ENCODE peak calls at places on chromosomes 3 and 15, in seven cellular contexts. R, O, B, K, S, W and E are unnamed samples.
A peak's percentile ranks its signal among the peaks of the same experiment; 100 is the strongest.

GRCh38 chr15:100784493-100785180 is 95.0 kb upstream of the ALDH1A3 start:
- DNase-seq in W (no peak), O (no peak), S (no peak), K (no peak), B (no peak), R (no peak), E (no peak)

GRCh38 chr3:48013288-48013980 is 2.8 kb downstream of the MAP4 start:
- DNase-seq in O (peak; percentile 60), B (no peak), K (peak; percentile 77), W (no peak), R (no peak), S (peak; percentile 81), E (no peak)

GRCh38 chr3:95612611-95613010 is 1201.8 kb upstream of the EPHA6 start:
- DNase-seq in W (no peak), S (no peak), B (no peak), R (no peak), O (no peak), K (no peak), E (no peak)

GRCh38 chr15:71093089-71094024 is 21.9 kb upstream of the THSD4 start:
- DNase-seq in W (no peak), B (no peak), R (peak; percentile 16), O (no peak), K (no peak), S (peak; percentile 81), E (peak; percentile 86)

GRCh38 chr3:69226071-69226470 is 103.7 kb upstream of the LMOD3 start:
- DNase-seq in R (no peak), S (no peak), K (no peak), B (no peak), W (no peak), O (no peak), E (no peak)

GRCh38 chr3:125165189-125165947 is 47.2 kb downstream of the SLC12A8 start:
- DNase-seq in S (peak; percentile 46), K (peak; percentile 66), R (peak; percentile 73), O (peak; percentile 53), B (no peak), W (peak; percentile 50), E (no peak)

GRCh38 chr3:12342151-12342550 is 53.3 kb downstream of the PPARG start:
- DNase-seq in W (no peak), B (no peak), O (no peak), S (no peak), K (no peak), R (no peak), E (no peak)

GRCh38 chr15:41521614-41522013 is 8.0 kb upstream of the LTK start:
- DNase-seq in K (no peak), S (no peak), W (no peak), B (no peak), R (no peak), O (no peak), E (no peak)

GRCh38 chr3:51045006-51045405 is 340.1 kb upstream of the MANF start:
- DNase-seq in W (no peak), S (no peak), B (no peak), R (no peak), O (no peak), K (no peak), E (no peak)

GRCh38 chr15:63803106-63803886 is 30.5 kb downstream of the HERC1 start:
- DNase-seq in K (no peak), W (no peak), S (no peak), O (no peak), R (no peak), B (no peak), E (no peak)

GRCh38 chr3:4806535-4807108 is 172.6 kb upstream of the BHLHE40 start:
- DNase-seq in B (no peak), O (no peak), K (no peak), R (no peak), W (no peak), S (no peak), E (no peak)

GRCh38 chr15:27847775-27848710 is 251.1 kb downstream of the OCA2 start:
- DNase-seq in W (no peak), B (no peak), S (no peak), K (no peak), O (no peak), R (no peak), E (no peak)

GRCh38 chr3:58044656-58045055 is 36.4 kb downstream of the FLNB start:
- DNase-seq in K (no peak), R (no peak), B (no peak), O (peak; percentile 65), S (no peak), W (no peak), E (no peak)

GRCh38 chr15:88431441-88431840 is 35.7 kb downstream of the MRPL46 start:
- DNase-seq in B (no peak), S (no peak), R (no peak), W (no peak), K (no peak), O (no peak), E (no peak)

GRCh38 chr3:12571986-12572385 is 15.1 kb downstream of the MKRN2 start:
- DNase-seq in W (no peak), S (no peak), K (no peak), R (no peak), B (no peak), O (no peak), E (no peak)

GRCh38 chr3:111801697-111802655 is 57.1 kb upstream of the PHLDB2 start:
- DNase-seq in K (no peak), B (no peak), S (peak; percentile 79), R (no peak), W (no peak), O (peak; percentile 58), E (no peak)

GRCh38 chr3:43024183-43024865 is 45.2 kb downstream of the GASK1A start:
- DNase-seq in O (no peak), S (no peak), K (no peak), R (no peak), W (no peak), B (no peak), E (no peak)

GRCh38 chr3:57752307-57752706 is 3.8 kb upstream of the SLMAP start:
- DNase-seq in K (no peak), R (no peak), S (peak; percentile 50), B (no peak), O (peak; percentile 45), W (no peak), E (peak; percentile 67)

GRCh38 chr3:119279101-119279554 is 15.1 kb upstream of the ARHGAP31 start:
- DNase-seq in R (no peak), W (no peak), O (peak; percentile 93), K (peak; percentile 57), B (no peak), S (no peak), E (no peak)
- TF ChIP-seq CTCF in R (no peak), W (no peak), O (no peak), K (no peak), B (no peak), S (no peak), E (no peak)

GRCh38 chr15:78949461-78949860 is 4.6 kb upstream of the CTSH start:
- DNase-seq in O (no peak), B (no peak), W (no peak), S (no peak), R (no peak), K (no peak), E (no peak)
- TF ChIP-seq CTCF in O (no peak), B (no peak), W (no peak), S (no peak), R (no peak), K (no peak), E (no peak)

GRCh38 chr15:91853501-91853967 is at the start of gene SLCO3A1:
- DNase-seq in O (peak; percentile 4), B (peak; percentile 63), S (peak; percentile 44), K (peak; percentile 88), R (no peak), W (peak; percentile 82), E (no peak)

GRCh38 chr15:91855684-91856553 is 2.4 kb downstream of the SLCO3A1 start:
- DNase-seq in S (no peak), R (peak; percentile 78), W (no peak), O (no peak), K (peak; percentile 35), B (no peak), E (no peak)

GRCh38 chr15:91855241-91855640 is 1.7 kb downstream of the SLCO3A1 start:
- DNase-seq in O (no peak), W (no peak), S (no peak), B (no peak), K (no peak), R (no peak), E (no peak)

GRCh38 chr15:91852741-91853500 is 587 bp upstream of the SLCO3A1 start:
- DNase-seq in S (peak; percentile 59), O (peak; percentile 21), K (peak; percentile 89), W (peak; percentile 78), R (peak; percentile 86), B (peak; percentile 63), E (no peak)

DNA sequence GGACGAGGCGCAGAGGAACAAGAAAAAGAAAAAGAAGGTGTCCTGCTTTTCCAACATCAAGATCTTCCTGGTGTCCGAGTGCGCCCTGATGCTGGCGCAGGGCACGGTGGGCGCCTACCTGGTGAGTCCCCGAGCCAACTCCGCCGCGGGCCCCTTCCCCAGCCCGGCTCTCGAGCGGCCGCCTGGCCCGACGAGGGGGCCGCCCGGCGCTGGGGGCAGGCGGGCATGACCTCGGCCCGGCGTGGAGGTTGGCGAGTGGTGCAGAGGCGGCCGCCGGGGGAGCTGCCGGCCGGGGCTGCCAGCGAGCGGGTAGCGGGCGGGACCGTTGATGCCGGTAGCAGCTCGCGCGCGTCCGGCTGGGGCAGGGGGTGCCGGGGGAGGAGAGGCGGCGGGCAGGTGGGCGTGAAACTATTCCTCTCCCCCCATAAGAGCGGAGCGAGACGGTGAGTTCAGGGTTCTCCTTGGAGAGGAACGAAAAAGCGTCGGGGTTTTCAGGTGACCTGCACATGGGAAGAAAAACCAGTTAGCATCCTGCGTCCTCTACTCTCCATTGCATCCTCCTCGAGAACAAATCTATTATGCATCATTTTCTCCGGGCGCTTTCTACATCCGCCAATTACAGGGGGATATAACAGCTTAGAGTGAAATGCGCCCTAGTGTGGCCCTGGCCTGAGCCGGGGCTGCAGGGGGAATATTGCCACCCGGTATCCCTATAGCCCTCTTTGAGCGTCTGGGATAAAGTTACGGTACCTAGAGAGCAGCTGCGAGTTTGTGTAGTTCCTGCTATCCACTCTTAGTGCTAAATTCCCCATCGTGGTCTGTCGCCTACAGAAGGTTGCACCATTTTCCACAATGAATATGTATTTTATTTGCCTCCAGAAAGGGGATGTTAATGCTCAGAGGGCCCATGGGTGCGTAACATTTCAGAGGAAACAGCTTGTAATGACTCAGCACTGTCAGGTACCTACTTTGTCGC is 748 bp downstream of the SLCO3A1 start:
- DNase-seq in S (peak; percentile 10), K (peak; percentile 73), W (peak; percentile 68), R (peak; percentile 63), O (no peak), B (peak; percentile 41), E (no peak)
- TF ChIP-seq CTCF in S (no peak), K (peak; percentile 6), W (peak; percentile 31), R (no peak), O (no peak), B (peak; percentile 27), E (no peak)

GRCh38 chr3:179067291-179067690 is 4.3 kb downstream of the ZMAT3 start:
- DNase-seq in R (no peak), O (no peak), B (no peak), W (no peak), S (no peak), K (peak; percentile 14), E (no peak)

GRCh38 chr3:179071161-179071568 is 444 bp downstream of the ZMAT3 start:
- DNase-seq in K (peak; percentile 58), R (no peak), S (peak; percentile 42), B (no peak), W (no peak), O (peak; percentile 57), E (no peak)

GRCh38 chr3:179069762-179070390 is 1.7 kb downstream of the ZMAT3 start:
- DNase-seq in O (peak; percentile 76), B (no peak), S (peak; percentile 58), W (no peak), K (no peak), R (no peak), E (no peak)

GRCh38 chr3:179067839-179068238 is 3.8 kb downstream of the ZMAT3 start:
- DNase-seq in W (no peak), B (no peak), O (peak; percentile 55), S (no peak), K (peak; percentile 13), R (no peak), E (no peak)

GRCh38 chr3:179068779-179069530 is 2.7 kb downstream of the ZMAT3 start:
- DNase-seq in W (no peak), B (no peak), S (peak; percentile 23), O (peak; percentile 42), K (peak; percentile 17), R (no peak), E (no peak)
- TF ChIP-seq CTCF in W (no peak), B (peak; percentile 34), S (peak; percentile 49), O (peak; percentile 20), K (peak; percentile 60), R (peak; percentile 38), E (peak; percentile 51)